ENCODE peak calls at places on chromosomes 4 and X, in four cellular contexts. Y is esophagus muscularis mucosa, Z is neural crest cell, P is sigmoid colon. G is an unnamed sample.

GRCh38 chr4:10273030-10273429 is 156.4 kb upstream of the WDR1 start:
- DNase-seq in P (no peak), Z (no peak), Y (no peak), G (no peak)

GRCh38 chr4:40316782-40317635 is 18.1 kb upstream of the CHRNA9 start:
- DNase-seq in Z (peak), P (peak), Y (no peak), G (no peak)

GRCh38 chrX:39619182-39620009 is 478.4 kb downstream of the BCOR start:
- DNase-seq in Z (no peak), Y (no peak), P (no peak), G (no peak)

GRCh38 chr4:111064342-111064993 is 441.6 kb upstream of the PITX2 start:
- DNase-seq in Z (no peak), P (no peak), Y (no peak), G (no peak)

GRCh38 chr4:2387829-2388228 is 30.6 kb downstream of the ZFYVE28 start:
- DNase-seq in Z (no peak), Y (no peak), P (no peak), G (no peak)

GRCh38 chr4:37812713-37813112 is 13.8 kb upstream of the PGM2 start:
- DNase-seq in P (no peak), Z (no peak), Y (peak), G (no peak)

GRCh38 chr4:173399016-173399415 is at the start of gene SCRG1:
- DNase-seq in Y (no peak), Z (peak), P (peak), G (no peak)

GRCh38 chr4:104589264-104589868 is 94.7 kb upstream of the CXXC4 start:
- DNase-seq in Z (no peak), Y (no peak), P (no peak), G (no peak)

GRCh38 chrX:121333942-121334341 is 286.5 kb downstream of the GLUD2 start:
- DNase-seq in Z (no peak), Y (no peak), P (no peak), G (no peak)

GRCh38 chrX:136711147-136711546 is 63.2 kb downstream of the CD40LG start:
- DNase-seq in P (peak), Z (no peak), Y (no peak), G (no peak)

GRCh38 chr4:76023381-76023780 is at the start of gene CXCL10:
- DNase-seq in Y (no peak), Z (no peak), P (no peak), G (no peak)

GRCh38 chr4:85407546-85407945 is 67.4 kb upstream of the ARHGAP24 start:
- DNase-seq in Y (no peak), P (no peak), Z (no peak), G (no peak)

GRCh38 chr4:173371292-173372192 is 788 bp downstream of the SAP30 start:
- DNase-seq in P (peak), Y (no peak), Z (peak), G (no peak)

GRCh38 chr4:10897076-10897475 is 212.5 kb upstream of the CLNK start:
- DNase-seq in P (no peak), Y (no peak), Z (no peak), G (no peak)

GRCh38 chr4:128782875-128783614 is 26.5 kb upstream of the JADE1 start:
- DNase-seq in P (no peak), Z (no peak), Y (no peak), G (no peak)

GRCh38 chr4:142416121-142416520 is 430.0 kb downstream of the INPP4B start:
- DNase-seq in P (no peak), Y (no peak), Z (no peak), G (no peak)

DNA sequence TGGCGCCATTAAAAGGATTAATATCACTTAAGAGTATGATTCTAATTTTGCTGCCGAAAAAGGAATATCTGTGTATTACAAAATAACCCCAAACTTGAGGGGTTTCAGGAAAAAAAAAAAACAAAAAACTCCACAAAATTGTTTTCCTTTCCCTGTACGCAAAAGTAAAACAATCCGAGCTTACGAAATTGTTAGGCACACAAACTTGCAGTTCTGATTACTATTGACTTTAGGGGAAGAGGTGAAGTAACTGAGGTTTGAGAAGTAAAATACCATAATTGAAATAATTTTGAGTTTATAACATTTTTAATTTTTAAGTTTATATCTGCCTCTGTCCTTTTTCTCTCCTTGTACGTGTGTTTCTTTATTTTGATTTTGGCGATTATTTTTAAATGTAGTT is 64.8 kb downstream of the USP9X start:
- DNase-seq in Z (no peak), Y (no peak), P (no peak), G (no peak)
- TF ChIP-seq CTCF in Z (no peak), Y (no peak), P (no peak), G (no peak)

DNA sequence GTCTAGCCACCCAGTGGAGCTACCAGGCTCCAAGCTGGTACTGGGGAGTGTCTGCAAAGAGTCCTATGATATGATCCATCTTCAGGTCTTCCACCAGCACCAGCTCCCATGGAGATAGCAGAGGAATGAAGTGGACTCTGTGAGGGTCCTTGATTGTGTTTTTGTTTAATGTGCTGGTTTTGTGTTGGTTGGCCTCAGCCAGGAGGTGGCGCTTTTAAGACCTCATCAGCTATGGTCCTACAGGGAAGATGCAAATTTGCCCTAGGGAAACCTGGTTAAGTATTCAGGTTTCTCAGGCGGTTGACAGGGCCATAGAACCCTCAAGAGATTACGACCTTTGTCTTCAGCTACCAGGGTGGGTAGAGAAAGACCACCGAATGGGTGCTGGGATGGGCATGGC is 1141.1 kb downstream of the STIM2 start:
- DNase-seq in Y (no peak), P (no peak), Z (no peak), G (no peak)
- TF ChIP-seq CTCF in Y (no peak), P (no peak), Z (no peak), G (no peak)

GRCh38 chr4:22637306-22637705 is 55.4 kb upstream of the GBA3 start:
- DNase-seq in P (no peak), Y (no peak), Z (no peak), G (no peak)
- TF ChIP-seq CTCF in P (no peak), Y (no peak), Z (no peak), G (no peak)

GRCh38 chrX:140141444-140142029 is 176.2 kb upstream of the CXorf66 start:
- DNase-seq in Z (peak), Y (no peak), P (no peak), G (no peak)
- TF ChIP-seq CTCF in Z (peak), Y (peak), P (no peak), G (peak)

GRCh38 chrX:151801980-151802379 is 67.4 kb downstream of the CNGA2 start:
- DNase-seq in P (no peak), Y (no peak), Z (no peak), G (no peak)
- TF ChIP-seq CTCF in P (no peak), Y (no peak), Z (no peak), G (no peak)

G was measured in chondrocyte.